ENCODE peak calls at places on chromosomes 4 and X, in eight cellular contexts. N is HCT116; X is WTC11; V is NCI-H226; K is stimulated activated CD4-positive, alpha-beta T cell treated with anti-CD3 and anti-CD28 coated beads, Interleukin-15, amount 100 ng/mL, for 1 hour; P is ureter; G is activated naive CD4-positive, alpha-beta T cell treated with anti-CD3 and anti-CD28 coated beads, Interleukin-2, amount 50 U/mL, for 72 hours; A is HFF-Myc. C is an unnamed sample.

GRCh38 chrX:49002091-49002935 is at the start of gene GRIPAP1:
- DNase-seq in P (peak; percentile 74), G (peak; percentile 80), V (peak; percentile 85), K (peak; percentile 51), A (peak; percentile 61), N (peak; percentile 83), X (peak; percentile 68), C (peak; percentile 54)

GRCh38 chr4:1172971-1173757 is 781 bp upstream of the SPON2 start:
- DNase-seq in A (no peak), X (no peak), P (no peak), N (no peak), G (no peak), V (no peak), K (no peak), C (no peak)

GRCh38 chr4:127131527-127131926 is 501.2 kb upstream of the INTU start:
- DNase-seq in P (no peak), A (no peak), X (no peak), K (no peak), N (no peak), V (no peak), G (no peak), C (no peak)

GRCh38 chrX:2572740-2573139 is 72.0 kb upstream of the DHRSX start:
- DNase-seq in N (peak; percentile 52), P (no peak), G (no peak), K (no peak), X (no peak), V (no peak), A (no peak), C (no peak)

GRCh38 chr4:2835978-2836377 is 7.7 kb upstream of the ADD1 start:
- DNase-seq in N (no peak), G (no peak), A (no peak), P (no peak), X (no peak), V (no peak), K (no peak), C (no peak)

GRCh38 chr4:85928775-85929585 is 430.9 kb downstream of the MAPK10 start:
- DNase-seq in P (no peak), V (no peak), G (no peak), A (no peak), N (no peak), K (no peak), X (no peak), C (no peak)

GRCh38 chrX:51292421-51292820 is 40.2 kb upstream of the NUDT10 start:
- DNase-seq in N (no peak), P (no peak), A (no peak), X (no peak), V (no peak), K (no peak), G (no peak), C (no peak)

GRCh38 chrX:42704454-42704853 is 73.5 kb downstream of the PPP1R2C start:
- DNase-seq in A (peak; percentile 12), G (no peak), K (no peak), X (no peak), P (no peak), V (no peak), N (no peak), C (no peak)

GRCh38 chr4:85744950-85745349 is 270.0 kb downstream of the ARHGAP24 start:
- DNase-seq in A (peak; percentile 38), X (no peak), V (no peak), P (no peak), N (peak; percentile 46), K (no peak), G (no peak), C (no peak)

GRCh38 chr4:139552506-139552905 is 3.5 kb downstream of the SETD7 start:
- DNase-seq in P (no peak), N (no peak), X (no peak), A (no peak), G (no peak), V (no peak), K (no peak), C (no peak)

GRCh38 chr4:1746265-1746691 is 25.0 kb downstream of the TACC3 start:
- DNase-seq in K (peak; percentile 71), G (no peak), X (peak; percentile 98), P (peak; percentile 72), V (peak; percentile 21), N (peak; percentile 46), A (no peak), C (peak; percentile 64)

GRCh38 chrX:118612290-118612689 is 115.1 kb upstream of the IL13RA1 start:
- DNase-seq in K (no peak), V (no peak), P (no peak), A (no peak), N (no peak), G (no peak), X (no peak), C (no peak)

GRCh38 chrX:133670394-133670793 is 255.1 kb upstream of the GPC4 start:
- DNase-seq in A (no peak), G (no peak), K (no peak), N (peak; percentile 12), P (no peak), V (no peak), X (no peak), C (no peak)

GRCh38 chrX:18566748-18567147 is 105.2 kb downstream of the RS1 start:
- DNase-seq in G (no peak), K (no peak), P (no peak), N (no peak), V (no peak), A (no peak), X (no peak), C (no peak)

GRCh38 chr4:69377562-69377961 is 97.3 kb downstream of the UGT2B28 start:
- DNase-seq in X (no peak), P (no peak), N (no peak), G (no peak), A (no peak), V (no peak), K (no peak), C (no peak)

GRCh38 chrX:110795645-110796510 is at the start of gene CHRDL1:
- DNase-seq in X (peak; percentile 35), G (no peak), K (no peak), A (no peak), N (no peak), P (peak; percentile 50), V (no peak), C (no peak)

GRCh38 chrX:46547857-46548256 is 2.6 kb upstream of the ZNF674 start:
- DNase-seq in V (peak; percentile 72), A (peak; percentile 10), X (no peak), N (peak; percentile 28), K (no peak), P (no peak), G (no peak), C (no peak)

GRCh38 chrX:2610246-2611170 is 80.6 kb upstream of the CD99 start:
- DNase-seq in N (no peak), P (no peak), X (no peak), G (no peak), K (no peak), V (no peak), A (no peak), C (no peak)

GRCh38 chr4:26023191-26023972 is 109.4 kb downstream of the SMIM20 start:
- DNase-seq in V (no peak), P (no peak), X (no peak), G (no peak), A (no peak), K (no peak), N (no peak), C (no peak)

GRCh38 chr4:16916719-16917337 is 18.4 kb upstream of the LDB2 start:
- DNase-seq in A (peak; percentile 14), P (no peak), V (no peak), N (peak; percentile 70), G (peak; percentile 71), X (peak; percentile 89), K (peak; percentile 55), C (peak; percentile 72)